ENCODE peak calls at places on chromosomes 7 and 10, in eight cellular contexts. I, Q, N, V, E, R, A and S are unnamed samples.

GRCh38 chr7:135077642-135078041 is 70.2 kb upstream of the TMEM140 start:
- DNase-seq in N (no peak), Q (no peak), E (no peak), V (no peak), I (no peak), R (no peak), A (no peak), S (no peak)

GRCh38 chr7:24637706-24638105 is 64.5 kb downstream of the PALS2 start:
- DNase-seq in E (no peak), N (no peak), I (no peak), A (no peak), V (no peak), R (no peak), Q (no peak), S (no peak)

GRCh38 chr7:2525931-2526630 is 6.5 kb downstream of the LFNG start:
- DNase-seq in Q (no peak), A (no peak), R (no peak), V (no peak), N (no peak), E (no peak), I (no peak), S (no peak)

GRCh38 chr10:63236113-63236935 is 103.2 kb downstream of the NRBF2 start:
- DNase-seq in Q (no peak), E (no peak), I (no peak), V (no peak), R (no peak), A (no peak), N (no peak), S (no peak)

GRCh38 chr7:118224521-118224920 is at the start of gene ANKRD7:
- DNase-seq in A (no peak), I (no peak), Q (no peak), N (no peak), V (no peak), R (no peak), E (no peak), S (no peak)

GRCh38 chr7:81501220-81501619 is 268.6 kb downstream of the HGF start:
- DNase-seq in N (no peak), R (no peak), V (no peak), I (no peak), E (no peak), A (no peak), Q (no peak), S (no peak)

GRCh38 chr10:123073187-123073586 is 62.6 kb upstream of the HMX3 start:
- DNase-seq in N (no peak), Q (no peak), A (no peak), V (no peak), I (no peak), R (no peak), E (no peak), S (no peak)

GRCh38 chr7:142057101-142057500 is 54.4 kb upstream of the MGAM2 start:
- DNase-seq in Q (no peak), N (no peak), V (no peak), A (no peak), E (no peak), I (no peak), R (no peak), S (no peak)

GRCh38 chr10:125633517-125633999 is 49.4 kb downstream of the TEX36 start:
- DNase-seq in V (no peak), R (no peak), A (no peak), Q (no peak), E (no peak), I (no peak), N (no peak), S (no peak)

GRCh38 chr7:801940-802364 is 30.3 kb upstream of the SUN1 start:
- DNase-seq in V (no peak), Q (no peak), I (peak), R (no peak), N (no peak), A (no peak), E (peak), S (no peak)

GRCh38 chr7:99525713-99526440 is 21.4 kb downstream of the ZKSCAN5 start:
- DNase-seq in N (no peak), A (no peak), V (no peak), Q (no peak), I (no peak), R (no peak), E (no peak), S (no peak)

GRCh38 chr10:79209831-79210230 is 137.4 kb upstream of the PPIF start:
- DNase-seq in Q (no peak), R (no peak), V (no peak), A (no peak), E (no peak), N (no peak), I (no peak), S (no peak)

GRCh38 chr7:99141756-99142726 is 1.9 kb downstream of the SMURF1 start:
- DNase-seq in V (peak), Q (peak), R (peak), I (peak), N (peak), A (peak), E (peak), S (peak)

GRCh38 chr10:87861566-87861952 is 1.8 kb downstream of the KLLN start:
- DNase-seq in V (peak), I (peak), E (peak), A (no peak), R (no peak), Q (no peak), N (no peak), S (peak)

GRCh38 chr10:110822065-110822707 is 49.5 kb upstream of the PDCD4 start:
- DNase-seq in V (no peak), A (no peak), I (no peak), E (no peak), Q (no peak), N (no peak), R (no peak), S (peak)

GRCh38 chr7:117272360-117272759 is 50.5 kb downstream of the WNT2 start:
- DNase-seq in A (no peak), V (no peak), N (no peak), E (no peak), I (no peak), Q (no peak), R (no peak), S (no peak)

GRCh38 chr7:15558747-15559146 is 3.1 kb downstream of the AGMO start:
- DNase-seq in Q (no peak), I (no peak), N (no peak), E (no peak), V (no peak), A (no peak), R (no peak), S (no peak)

GRCh38 chr10:4488924-4489323 is 337.1 kb upstream of the AKR1E2 start:
- DNase-seq in A (no peak), V (no peak), N (no peak), I (no peak), E (no peak), R (no peak), Q (no peak), S (no peak)

GRCh38 chr10:59508296-59508695 is 145.9 kb upstream of the FAM13C start:
- DNase-seq in A (no peak), I (no peak), E (no peak), V (no peak), N (no peak), Q (no peak), R (no peak), S (no peak)